ENCODE peak calls at places on chromosomes 4 and X, in nine cellular contexts. X, A, R, L, U, E, B, S and C are unnamed samples.
A peak's percentile ranks its signal among the peaks of the same experiment; 100 is the strongest.

GRCh38 chr4:16676247-16676646 is 222.2 kb downstream of the LDB2 start:
- DNase-seq in X (no peak), A (no peak), R (no peak), L (no peak), U (no peak), E (no peak), B (no peak), S (no peak), C (no peak)

GRCh38 chrX:153549231-153549630 is 31.8 kb downstream of the ATP2B3 start:
- DNase-seq in X (no peak), A (no peak), R (no peak), L (no peak), U (no peak), E (no peak), B (no peak), S (no peak), C (no peak)

GRCh38 chr4:117783716-117784115 is 250.6 kb upstream of the NDST3 start:
- DNase-seq in X (no peak), A (no peak), R (no peak), L (peak; percentile 83), U (no peak), E (no peak), B (no peak), S (no peak), C (no peak)

GRCh38 chrX:70494441-70494840 is 49.8 kb downstream of the DLG3 start:
- DNase-seq in X (no peak), A (no peak), R (no peak), L (no peak), U (no peak), E (no peak), B (no peak), S (no peak), C (no peak)

GRCh38 chrX:103343105-103343504 is 13.1 kb downstream of the TCEAL7 start:
- DNase-seq in X (no peak), A (peak; percentile 42), R (no peak), L (peak; percentile 47), U (peak; percentile 24), E (peak; percentile 21), B (peak; percentile 48), S (no peak), C (peak; percentile 66)

GRCh38 chr4:55947254-55947882 is 1.4 kb upstream of the CEP135 start:
- DNase-seq in X (no peak), A (no peak), R (no peak), L (no peak), U (no peak), E (no peak), B (no peak), S (no peak), C (peak; percentile 36)

GRCh38 chrX:155056877-155057792 is 13.8 kb downstream of the CMC4 start:
- DNase-seq in X (peak; percentile 27), A (peak; percentile 43), R (no peak), L (peak; percentile 77), U (peak; percentile 74), E (peak; percentile 38), B (peak; percentile 52), S (peak; percentile 31), C (peak; percentile 81)

GRCh38 chrX:40272786-40273185 is 175.0 kb upstream of the BCOR start:
- DNase-seq in X (no peak), A (no peak), R (no peak), L (no peak), U (no peak), E (no peak), B (no peak), S (no peak), C (no peak)

GRCh38 chr4:147362868-147363440 is 117.9 kb upstream of the EDNRA start:
- DNase-seq in X (no peak), A (no peak), R (no peak), L (no peak), U (no peak), E (peak; percentile 22), B (peak; percentile 86), S (no peak), C (peak; percentile 89)

GRCh38 chr4:75547647-75548387 is 8.0 kb upstream of the ODAPH start:
- DNase-seq in X (no peak), A (no peak), R (no peak), L (no peak), U (no peak), E (peak; percentile 17), B (peak; percentile 30), S (no peak), C (peak; percentile 71)

GRCh38 chrX:115362334-115363095 is 73.0 kb downstream of the LUZP4 start:
- DNase-seq in X (no peak), A (no peak), R (no peak), L (peak; percentile 10), U (no peak), E (no peak), B (no peak), S (no peak), C (peak; percentile 56)

GRCh38 chrX:18406531-18407266 is 18.7 kb upstream of the CDKL5 start:
- DNase-seq in X (no peak), A (no peak), R (no peak), L (no peak), U (no peak), E (no peak), B (no peak), S (no peak), C (peak; percentile 9)

GRCh38 chr4:27013012-27013411 is 152.4 kb downstream of the STIM2 start:
- DNase-seq in X (no peak), A (no peak), R (no peak), L (no peak), U (no peak), E (no peak), B (no peak), S (no peak), C (no peak)